ENCODE peak calls at places on chromosomes 6 and 20, in five cellular contexts. M is HepG2, K is GM12892, S is GM12878, J is K562. R is an unnamed sample.

GRCh38 chr6:113457156-113457555 is 400.0 kb upstream of the MARCKS start:
- DNase-seq in S (no peak), K (no peak), J (no peak), M (no peak), R (no peak)

GRCh38 chr6:147651249-147652063 is 143.0 kb downstream of the SAMD5 start:
- DNase-seq in J (peak; percentile 31), M (no peak), S (no peak), K (no peak), R (no peak)

GRCh38 chr6:53828215-53828614 is 33.4 kb downstream of the LRRC1 start:
- DNase-seq in K (no peak), J (no peak), M (no peak), S (no peak), R (no peak)

GRCh38 chr20:63973636-63974401 is 4.1 kb upstream of the ZNF512B start:
- DNase-seq in S (no peak), M (peak; percentile 86), J (peak; percentile 93), K (peak; percentile 93), R (peak; percentile 86)

GRCh38 chr20:25402583-25402982 is 4.9 kb upstream of the GINS1 start:
- DNase-seq in J (peak; percentile 31), S (no peak), K (no peak), M (no peak), R (no peak)

GRCh38 chr6:87669051-87669450 is 33.0 kb downstream of the AKIRIN2 start:
- DNase-seq in K (no peak), M (no peak), S (no peak), J (no peak), R (no peak)

GRCh38 chr6:99189823-99190721 is 159.4 kb downstream of the FAXC start:
- DNase-seq in S (peak; percentile 68), J (no peak), K (no peak), M (no peak), R (no peak)

GRCh38 chr20:62818592-62819493 is 2.0 kb downstream of the COL9A3 start:
- DNase-seq in S (no peak), K (no peak), M (peak; percentile 96), J (no peak), R (no peak)

GRCh38 chr6:166555066-166555465 is 31.4 kb downstream of the RAMACL start:
- DNase-seq in J (no peak), K (no peak), M (no peak), S (no peak), R (no peak)

GRCh38 chr6:14316911-14317535 is 199.5 kb downstream of the CD83 start:
- DNase-seq in K (no peak), M (no peak), S (no peak), J (no peak), R (no peak)

GRCh38 chr20:46088409-46089075 is 1.2 kb downstream of the NCOA5 start:
- DNase-seq in J (peak; percentile 40), M (peak; percentile 63), S (no peak), K (no peak), R (no peak)

GRCh38 chr6:112429226-112429625 is 82.1 kb downstream of the RFPL4B start:
- DNase-seq in J (peak; percentile 1), K (no peak), M (no peak), S (no peak), R (no peak)

GRCh38 chr20:38927902-38928578 is 1.8 kb downstream of the FAM83D start:
- DNase-seq in K (no peak), M (no peak), S (no peak), J (peak; percentile 37), R (no peak)

GRCh38 chr6:12051861-12052368 is 39.8 kb downstream of the HIVEP1 start:
- DNase-seq in S (peak; percentile 92), J (no peak), M (no peak), K (no peak), R (no peak)

GRCh38 chr6:116624036-116624805 is 7.9 kb downstream of the RSPH4A start:
- DNase-seq in S (no peak), M (peak; percentile 30), J (peak; percentile 48), K (no peak), R (no peak)

GRCh38 chr6:3162565-3163247 is 5.4 kb upstream of the TUBB2A start:
- DNase-seq in M (peak; percentile 80), S (no peak), J (peak; percentile 92), K (peak; percentile 77), R (peak; percentile 56)

GRCh38 chr6:40159865-40160264 is 225.6 kb upstream of the MOCS1 start:
- DNase-seq in K (no peak), M (no peak), S (no peak), J (no peak), R (no peak)

GRCh38 chr6:160027931-160028330 is 59.0 kb downstream of the IGF2R start:
- DNase-seq in M (no peak), S (no peak), K (no peak), J (no peak), R (no peak)

GRCh38 chr20:49395183-49395582 is 87.3 kb downstream of the KCNB1 start:
- DNase-seq in K (no peak), J (no peak), M (no peak), S (no peak), R (no peak)

GRCh38 chr6:140344149-140344913 is 969.9 kb upstream of the CITED2 start:
- DNase-seq in J (no peak), S (no peak), K (no peak), M (peak; percentile 6), R (no peak)

GRCh38 chr6:141551318-141551717 is 581.4 kb upstream of the GJE1 start:
- DNase-seq in K (no peak), J (no peak), M (no peak), S (no peak), R (no peak)

GRCh38 chr6:45927421-45928234 is 88.0 kb downstream of the CLIC5 start:
- DNase-seq in J (no peak), K (no peak), M (no peak), S (no peak), R (no peak)

GRCh38 chr20:33539129-33539528 is 49.2 kb downstream of the CBFA2T2 start:
- DNase-seq in J (no peak), K (no peak), M (peak; percentile 58), S (no peak), R (no peak)
- TF ChIP-seq POLR2AphosphoS5 in J (no peak), K (no peak), M (no peak), S (no peak), R (no peak)

GRCh38 chr20:61649105-61649878 is 397.2 kb downstream of the CDH4 start:
- DNase-seq in S (no peak), J (no peak), M (no peak), K (no peak), R (no peak)

GRCh38 chr20:61646986-61647385 is 394.9 kb downstream of the CDH4 start:
- DNase-seq in K (no peak), M (no peak), S (no peak), J (no peak), R (no peak)

GRCh38 chr20:61649879-61650200 is 397.8 kb downstream of the CDH4 start:
- DNase-seq in K (no peak), J (no peak), S (no peak), M (no peak), R (no peak)

GRCh38 chr20:61646453-61646852 is 394.4 kb downstream of the CDH4 start:
- DNase-seq in J (no peak), M (no peak), K (no peak), S (no peak), R (no peak)

DNA sequence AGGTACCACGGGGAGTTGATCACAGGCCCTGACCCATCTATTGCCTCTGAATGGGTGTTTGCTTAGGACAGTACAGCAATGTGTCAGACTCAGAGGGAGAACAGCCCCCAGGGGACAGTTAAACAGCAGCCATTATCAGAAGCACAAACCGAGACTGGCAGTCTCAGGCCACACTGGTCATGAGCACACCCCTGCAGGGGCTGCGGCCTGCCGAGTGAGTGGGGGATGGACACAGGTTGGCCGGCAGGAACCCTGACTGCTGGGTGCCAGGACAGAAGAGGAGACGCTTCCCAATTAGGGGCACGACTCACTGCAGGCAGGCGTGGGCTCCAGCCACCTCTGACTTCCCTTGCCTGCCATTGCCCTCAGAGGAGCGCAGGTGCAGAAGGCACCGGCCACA is 395.7 kb downstream of the CDH4 start:
- DNase-seq in K (no peak), S (no peak), M (no peak), J (no peak), R (no peak)
- TF ChIP-seq TAF1 in K (no peak), S (no peak), M (no peak), J (no peak), R (no peak)

GRCh38 chr6:134169881-134170486 is 117.6 kb upstream of the SLC2A12 start:
- DNase-seq in K (no peak), M (no peak), J (no peak), S (no peak), R (no peak)

GRCh38 chr6:134172020-134172766 is 119.8 kb upstream of the SLC2A12 start:
- DNase-seq in K (no peak), J (no peak), M (no peak), S (no peak), R (no peak)

GRCh38 chr6:134173007-134173690 is 120.7 kb upstream of the SLC2A12 start:
- DNase-seq in S (no peak), M (no peak), J (no peak), K (no peak), R (no peak)

GRCh38 chr6:134170844-134171243 is 118.4 kb upstream of the SLC2A12 start:
- DNase-seq in M (no peak), J (no peak), K (no peak), S (no peak), R (no peak)

GRCh38 chr6:134171517-134171916 is 119.1 kb upstream of the SLC2A12 start:
- DNase-seq in K (no peak), J (no peak), S (no peak), M (no peak), R (no peak)
- TF ChIP-seq POLR2A in K (no peak), J (no peak), S (no peak), M (no peak), R (no peak)

DNA sequence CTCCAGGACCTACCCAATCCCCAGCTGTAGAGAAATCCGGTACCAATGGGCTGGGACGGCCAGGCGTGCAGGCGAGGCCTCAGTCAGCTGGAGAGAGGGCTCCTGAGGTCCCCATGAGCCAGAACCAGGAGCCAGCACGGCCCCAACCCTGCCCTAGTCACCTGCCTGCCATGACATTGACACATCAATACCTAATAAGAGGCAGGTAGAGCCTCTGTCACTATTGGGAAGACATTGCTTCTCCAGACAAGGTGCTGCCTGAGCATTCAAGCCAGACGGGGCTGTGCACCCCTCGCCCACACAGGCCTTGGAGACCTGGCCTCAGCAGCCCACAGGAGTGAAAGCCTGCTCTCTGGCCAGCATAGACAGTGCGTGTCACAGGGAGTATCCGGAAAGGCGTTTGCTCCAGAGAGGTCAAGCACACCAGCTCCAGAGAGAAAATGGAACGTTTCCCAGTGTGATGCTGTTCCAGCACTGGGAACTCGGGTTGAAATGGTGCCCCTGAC is 3.5 kb downstream of the DLL1 start:
- DNase-seq in S (no peak), J (no peak), K (no peak), M (no peak), R (no peak)
- TF ChIP-seq POLR2AphosphoS5 in S (no peak), J (no peak), K (no peak), M (no peak), R (no peak)